ENCODE peak calls at places on chromosomes 7 and 10, in five cellular contexts. H is K562, D is Panc1, K is choroid plexus epithelial cell, N is endodermal cell. R is an unnamed sample.
A peak's percentile ranks its signal among the peaks of the same experiment; 100 is the strongest.

GRCh38 chr10:77899080-77899477 is 27.5 kb downstream of the DLG5 start:
- DNase-seq in K (no peak), H (no peak), N (no peak), D (no peak), R (peak; percentile 64)

GRCh38 chr10:88012627-88013026 is 149.2 kb downstream of the PTEN start:
- DNase-seq in K (no peak), H (no peak), D (no peak), N (no peak), R (no peak)

GRCh38 chr7:18290223-18290622 is 205.3 kb upstream of the HDAC9 start:
- DNase-seq in N (no peak), D (no peak), K (no peak), H (no peak), R (no peak)

GRCh38 chr7:89837515-89837914 is 316.8 kb upstream of the STEAP1 start:
- DNase-seq in D (no peak), K (peak; percentile 7), N (no peak), H (no peak), R (no peak)

GRCh38 chr10:17237915-17238444 is 9.9 kb downstream of the VIM start:
- DNase-seq in H (peak; percentile 37), K (no peak), D (no peak), N (no peak), R (peak; percentile 61)

GRCh38 chr10:94500063-94500462 is 45.5 kb upstream of the HELLS start:
- DNase-seq in N (no peak), D (no peak), H (peak; percentile 22), K (peak; percentile 55), R (peak; percentile 30)

GRCh38 chr10:126929391-126929790 is 24.2 kb downstream of the DOCK1 start:
- DNase-seq in H (no peak), D (no peak), N (no peak), K (no peak), R (no peak)

GRCh38 chr7:95687759-95688343 is 84.5 kb upstream of the DYNC1I1 start:
- DNase-seq in H (peak; percentile 58), K (peak; percentile 72), D (peak; percentile 27), N (peak; percentile 63), R (peak; percentile 58)

GRCh38 chr7:159040912-159041711 is 103.6 kb downstream of the VIPR2 start:
- DNase-seq in K (no peak), H (no peak), N (peak; percentile 39), D (no peak), R (no peak)

GRCh38 chr10:13700461-13701144 is 113.8 kb downstream of the PRPF18 start:
- DNase-seq in N (no peak), H (no peak), K (no peak), D (no peak), R (no peak)

GRCh38 chr10:123655763-123656162 is 10.4 kb upstream of the GPR26 start:
- DNase-seq in D (no peak), K (no peak), H (no peak), N (peak; percentile 91), R (no peak)

GRCh38 chr7:156014808-156015207 is 202.5 kb upstream of the SHH start:
- DNase-seq in K (no peak), N (peak; percentile 19), D (no peak), H (no peak), R (no peak)

GRCh38 chr7:19101911-19102310 is 15.5 kb downstream of the TWIST1 start:
- DNase-seq in H (no peak), D (no peak), K (no peak), N (no peak), R (no peak)

GRCh38 chr10:3887885-3888476 is 103.0 kb upstream of the KLF6 start:
- DNase-seq in H (no peak), K (peak; percentile 97), N (peak; percentile 88), D (no peak), R (peak; percentile 98)

GRCh38 chr10:69362471-69362954 is 54.2 kb downstream of the TACR2 start:
- DNase-seq in K (peak; percentile 52), H (no peak), N (no peak), D (no peak), R (peak; percentile 91)

GRCh38 chr10:81875680-81876252 is 772 bp downstream of the NRG3 start:
- DNase-seq in K (no peak), D (no peak), N (peak; percentile 65), H (no peak), R (no peak)

GRCh38 chr10:28940158-28940888 is 263.0 kb downstream of the BAMBI start:
- DNase-seq in N (no peak), H (no peak), K (peak; percentile 13), D (no peak), R (no peak)

GRCh38 chr10:55001422-55001821 is 200.4 kb upstream of the PCDH15 start:
- DNase-seq in H (no peak), N (no peak), D (no peak), K (no peak), R (no peak)

GRCh38 chr10:97629289-97629688 is 4.0 kb downstream of the MORN4 start:
- DNase-seq in H (no peak), D (no peak), K (no peak), N (no peak), R (no peak)

GRCh38 chr10:80477813-80478212 is 23.7 kb downstream of the TSPAN14 start:
- DNase-seq in N (no peak), K (peak; percentile 93), D (no peak), H (peak; percentile 62), R (peak; percentile 98)

GRCh38 chr10:84743483-84743882 is 415.1 kb downstream of the CCSER2 start:
- DNase-seq in N (no peak), K (peak; percentile 21), D (no peak), H (no peak), R (peak; percentile 6)

GRCh38 chr10:17229016-17229716 is 1.1 kb downstream of the VIM start:
- DNase-seq in N (peak; percentile 85), H (peak; percentile 80), D (no peak), K (peak; percentile 91), R (peak; percentile 97)

GRCh38 chr7:95469850-95470249 is 15.9 kb upstream of the ASB4 start:
- DNase-seq in H (no peak), N (no peak), K (peak; percentile 26), D (no peak), R (no peak)

GRCh38 chr7:27182285-27182827 is 2.7 kb downstream of the HOXA11 start:
- DNase-seq in H (no peak), N (no peak), D (no peak), K (no peak), R (no peak)

GRCh38 chr7:27182861-27183681 is 2.0 kb downstream of the HOXA11 start:
- DNase-seq in D (no peak), K (no peak), N (peak; percentile 89), H (no peak), R (no peak)

GRCh38 chr7:27180431-27181175 is 4.4 kb downstream of the HOXA11 start:
- DNase-seq in H (no peak), K (no peak), N (peak; percentile 41), D (no peak), R (no peak)

GRCh38 chr7:27181176-27181520 is 3.9 kb downstream of the HOXA11 start:
- DNase-seq in K (no peak), H (no peak), D (no peak), N (peak; percentile 28), R (no peak)

DNA sequence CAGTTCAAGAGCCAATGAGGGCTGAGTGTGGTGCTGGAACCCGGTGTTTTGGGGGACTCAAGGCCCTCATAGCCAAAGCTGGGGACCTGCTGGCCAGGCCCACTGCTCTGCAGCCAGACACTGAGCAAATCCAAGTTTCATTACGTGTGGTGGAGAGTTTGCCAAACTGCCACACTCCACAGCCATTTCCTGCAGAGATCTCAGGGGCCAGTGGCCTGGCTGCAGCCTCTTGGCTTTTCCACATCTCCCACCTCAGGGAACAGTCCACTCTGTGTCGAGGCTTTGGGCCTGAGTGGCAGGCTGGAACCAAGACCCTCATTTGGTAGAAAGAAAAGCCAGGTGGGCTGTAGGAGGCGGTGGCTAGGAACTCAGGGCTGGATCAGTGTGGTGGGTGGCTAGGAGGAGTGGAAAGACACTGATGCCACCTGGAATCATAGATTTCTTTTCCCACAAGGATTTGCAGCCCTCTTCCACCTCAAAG is 3.2 kb downstream of the HOXA11 start:
- DNase-seq in K (no peak), D (no peak), H (no peak), N (peak; percentile 35), R (no peak)
- H3K4me3 ChIP-seq in K (no peak overlapping the region), D (no peak overlapping the region), H (no peak overlapping the region), N (no peak overlapping the region), R (no peak overlapping the region)

GRCh38 chr10:109647627-109648026 is 275.7 kb downstream of the XPNPEP1 start:
- DNase-seq in N (no peak), H (no peak), K (no peak), D (no peak), R (no peak)
- TF ChIP-seq CTCF in N (peak; percentile 41), H (no peak), K (no peak), D (no peak), R (no peak)

GRCh38 chr10:49599546-49599945 is 10.6 kb upstream of the SLC18A3 start:
- DNase-seq in N (no peak), K (no peak), H (no peak), D (no peak), R (no peak)
- H3K4me3 ChIP-seq in N (no peak overlapping the region), K (no peak overlapping the region), H (no peak overlapping the region), D (no peak overlapping the region), R (no peak overlapping the region)

GRCh38 chr10:104337985-104338735 is at the start of gene ITPRIP:
- DNase-seq in K (peak; percentile 93), D (no peak), N (peak; percentile 87), H (peak; percentile 77), R (peak; percentile 95)
- TF ChIP-seq CTCF in K (peak; percentile 36), D (peak; percentile 45), N (peak; percentile 61), H (no peak), R (no peak)

DNA sequence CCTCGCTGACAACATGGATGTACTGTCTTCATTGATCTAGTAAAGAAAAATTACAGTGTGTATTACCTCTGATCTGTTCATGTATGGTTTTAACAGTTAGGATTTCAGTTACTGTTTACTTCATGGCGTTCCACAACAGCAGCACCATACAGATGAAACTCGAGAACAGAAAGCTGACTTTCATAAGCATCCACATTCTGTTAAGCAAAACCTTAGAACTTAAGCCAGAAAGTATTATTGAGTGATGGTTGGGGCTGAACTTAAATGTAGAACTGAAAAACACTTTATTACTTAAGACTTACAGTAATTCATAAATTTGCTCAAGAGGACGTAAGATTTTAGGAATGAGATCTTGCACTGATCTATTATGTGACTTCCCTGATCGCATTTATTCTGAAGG is 3.7 kb downstream of the MRPL32 start:
- DNase-seq in H (no peak), K (no peak), N (no peak), D (no peak), R (no peak)
- H3K4me3 ChIP-seq in H (no peak overlapping the region), K (no peak overlapping the region), N (peak overlapping the region; percentile 100), D (no peak overlapping the region), R (no peak overlapping the region)

GRCh38 chr7:139752600-139752999 is 25.2 kb downstream of the HIPK2 start:
- DNase-seq in N (no peak), H (no peak), K (no peak), D (no peak), R (no peak)

GRCh38 chr7:139752148-139752547 is 25.6 kb downstream of the HIPK2 start:
- DNase-seq in K (no peak), H (no peak), D (no peak), N (peak; percentile 4), R (no peak)

GRCh38 chr7:139750459-139751095 is 27.2 kb downstream of the HIPK2 start:
- DNase-seq in H (no peak), N (no peak), D (no peak), K (no peak), R (no peak)

GRCh38 chr7:139753693-139754111 is 24.1 kb downstream of the HIPK2 start:
- DNase-seq in H (no peak), K (no peak), D (no peak), N (peak; percentile 25), R (no peak)

GRCh38 chr7:139753079-139753692 is 24.6 kb downstream of the HIPK2 start:
- DNase-seq in N (peak; percentile 61), D (no peak), K (no peak), H (no peak), R (no peak)
- TF ChIP-seq CTCF in N (peak; percentile 66), D (no peak), K (peak; percentile 34), H (no peak), R (peak; percentile 18)

GRCh38 chr10:104120061-104120460 is 1.9 kb upstream of the SFR1 start:
- DNase-seq in N (no peak), H (no peak), K (peak; percentile 31), D (no peak), R (peak; percentile 27)
- H3K4me3 ChIP-seq in N (no peak overlapping the region), H (no peak overlapping the region), K (no peak overlapping the region), D (no peak overlapping the region), R (no peak overlapping the region)

R was measured in cardiac fibroblast.